ENCODE peak calls at places on chromosomes 4 and X, in five cellular contexts. L is MCF 10A, T is glutamatergic neuron, N is neural progenitor cell, K is IMR-90. A is an unnamed sample.

GRCh38 chrX:88940904-88941303 is 193.9 kb downstream of the CPXCR1 start:
- DNase-seq in L (no peak), T (no peak), N (peak; percentile 75), K (no peak), A (no peak)

GRCh38 chr4:101790521-101791188 is at the start of gene BANK1:
- DNase-seq in L (no peak), T (peak; percentile 81), N (peak; percentile 88), K (peak; percentile 2), A (peak; percentile 6)

GRCh38 chrX:13317366-13317765 is 2.5 kb downstream of the ATXN3L start:
- DNase-seq in L (no peak), T (no peak), N (no peak), K (no peak), A (no peak)

GRCh38 chrX:124507276-124507675 is 160.9 kb downstream of the SH2D1A start:
- DNase-seq in L (peak; percentile 19), T (no peak), N (no peak), K (no peak), A (no peak)

GRCh38 chrX:154374361-154375155 is at the start of gene FLNA:
- DNase-seq in L (no peak), T (peak; percentile 49), N (peak; percentile 73), K (no peak), A (no peak)

GRCh38 chrX:148893395-148893794 is 393.0 kb downstream of the AFF2 start:
- DNase-seq in L (no peak), T (no peak), N (no peak), K (no peak), A (no peak)

GRCh38 chr4:112702892-112703291 is 65.9 kb downstream of the LARP7 start:
- DNase-seq in L (no peak), T (no peak), N (no peak), K (no peak), A (no peak)

GRCh38 chr4:148112231-148112982 is 329.8 kb downstream of the NR3C2 start:
- DNase-seq in L (peak; percentile 23), T (no peak), N (no peak), K (peak; percentile 55), A (no peak)

GRCh38 chr4:2253160-2254084 is 8.5 kb downstream of the MXD4 start:
- DNase-seq in L (no peak), T (peak; percentile 14), N (no peak), K (no peak), A (peak; percentile 3)

GRCh38 chrX:135327299-135327698 is 18.0 kb downstream of the ETDC start:
- DNase-seq in L (peak; percentile 67), T (no peak), N (no peak), K (peak; percentile 94), A (no peak)

GRCh38 chr4:10460313-10461047 is 3.3 kb upstream of the ZNF518B start:
- DNase-seq in L (no peak), T (no peak), N (no peak), K (no peak), A (no peak)

GRCh38 chr4:57214654-57215411 is 104.6 kb upstream of the IGFBP7 start:
- DNase-seq in L (peak; percentile 45), T (no peak), N (no peak), K (no peak), A (no peak)

GRCh38 chr4:162770761-162771490 is 395.8 kb downstream of the NAF1 start:
- DNase-seq in L (no peak), T (no peak), N (no peak), K (no peak), A (no peak)

GRCh38 chr4:42142586-42142985 is 9.9 kb downstream of the BEND4 start:
- DNase-seq in L (no peak), T (no peak), N (no peak), K (peak; percentile 11), A (no peak)

GRCh38 chr4:176400816-176401461 is 81.2 kb downstream of the SPCS3 start:
- DNase-seq in L (peak; percentile 51), T (no peak), N (no peak), K (peak; percentile 78), A (no peak)

DNA sequence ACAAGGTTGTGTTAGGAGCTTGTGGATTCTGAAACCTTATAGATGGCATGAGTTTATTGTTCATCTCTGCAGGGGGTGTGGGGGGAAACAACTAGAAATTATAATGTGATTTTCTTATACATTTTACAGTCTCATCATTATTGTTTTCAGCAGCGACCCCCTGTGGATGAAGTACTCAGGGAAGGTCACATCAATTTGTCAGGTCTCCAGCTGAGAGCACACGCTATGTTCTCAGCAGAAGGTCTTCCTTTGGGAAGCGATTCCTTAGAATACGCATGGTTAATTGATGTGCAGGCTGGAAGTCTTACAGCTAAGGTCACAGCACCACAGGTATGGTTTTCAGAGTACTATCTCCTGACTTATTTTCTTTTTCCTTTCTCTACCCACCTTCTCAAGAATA is 72.2 kb downstream of the BLTP1 start:
- DNase-seq in L (peak; percentile 40), T (no peak), N (peak; percentile 19), K (peak; percentile 22), A (peak; percentile 5)
- TF ChIP-seq CTCF in L (peak; percentile 17), T (no peak), N (peak; percentile 6), K (peak; percentile 45), A (no peak)

DNA sequence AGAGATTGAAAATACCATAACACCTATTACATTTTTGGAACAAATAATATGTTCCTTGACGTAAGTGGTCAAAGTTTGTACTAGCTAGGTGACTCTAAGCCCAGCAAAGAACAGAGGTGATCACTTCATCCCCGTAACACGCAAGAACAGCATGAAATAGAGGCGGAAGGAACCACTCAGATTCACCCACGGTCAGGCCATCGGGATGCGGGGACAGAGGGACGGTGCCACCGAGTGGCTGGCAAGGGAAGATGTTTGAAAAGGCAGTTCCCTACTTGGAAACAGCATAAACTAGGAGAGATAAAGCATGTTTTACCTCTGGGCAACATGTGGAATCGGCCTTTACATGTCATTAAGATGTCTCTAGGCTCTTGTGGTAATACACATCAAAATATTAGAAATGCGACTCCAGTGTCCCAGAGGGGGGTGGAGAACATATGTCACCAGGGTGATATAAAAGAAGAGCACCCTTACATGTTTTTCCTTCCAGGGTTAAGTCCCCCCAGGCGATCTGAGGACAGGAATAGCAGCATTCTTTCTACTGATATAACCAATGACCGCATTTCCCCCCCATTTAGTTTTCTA is 84.0 kb downstream of the PHKA2 start:
- DNase-seq in L (no peak), T (peak; percentile 66), N (peak; percentile 44), K (no peak), A (no peak)
- TF ChIP-seq CTCF in L (no peak), T (no peak), N (peak; percentile 54), K (peak; percentile 29), A (peak; percentile 9)

GRCh38 chr4:168515222-168516011 is 18.6 kb downstream of the PALLD start:
- DNase-seq in L (peak; percentile 89), T (no peak), N (no peak), K (no peak), A (peak; percentile 34)

GRCh38 chr4:168509786-168510185 is 12.9 kb downstream of the PALLD start:
- DNase-seq in L (peak; percentile 69), T (no peak), N (no peak), K (peak; percentile 92), A (no peak)

GRCh38 chr4:168511780-168512467 is 15.1 kb downstream of the PALLD start:
- DNase-seq in L (no peak), T (no peak), N (no peak), K (no peak), A (no peak)

GRCh38 chr4:168516841-168517240 is 20.0 kb downstream of the PALLD start:
- DNase-seq in L (peak; percentile 45), T (no peak), N (no peak), K (no peak), A (no peak)

DNA sequence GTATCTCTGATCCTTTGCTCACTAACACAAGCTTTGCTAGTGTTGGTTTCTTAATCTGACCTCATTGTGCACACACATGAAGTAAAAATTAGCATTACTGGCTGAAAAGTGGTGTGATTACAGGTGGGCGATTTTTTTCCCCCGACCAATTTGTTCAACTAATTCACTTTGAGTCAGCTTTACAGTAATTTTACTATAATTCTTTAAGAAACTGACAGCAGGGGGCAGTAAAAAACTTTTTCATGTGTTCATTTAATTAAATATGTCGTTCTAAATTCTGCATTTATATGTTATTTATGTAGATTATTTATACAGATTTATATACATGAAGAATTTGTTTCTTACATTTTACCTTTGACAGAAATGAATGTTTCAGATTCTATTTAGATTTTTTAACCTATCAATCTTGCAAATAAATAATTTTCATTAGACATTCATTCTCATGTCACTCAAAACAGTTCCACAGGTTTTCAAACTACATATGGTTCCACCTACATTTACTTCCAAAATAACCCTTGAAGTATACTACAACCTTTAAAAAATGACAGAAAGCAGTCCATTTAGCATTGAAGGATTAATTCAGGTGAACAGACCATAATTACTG is 17.5 kb downstream of the PALLD start:
- DNase-seq in L (peak; percentile 69), T (no peak), N (peak; percentile 48), K (peak; percentile 50), A (no peak)
- TF ChIP-seq CTCF in L (peak; percentile 33), T (peak; percentile 45), N (peak; percentile 58), K (peak; percentile 54), A (peak; percentile 51)

DNA sequence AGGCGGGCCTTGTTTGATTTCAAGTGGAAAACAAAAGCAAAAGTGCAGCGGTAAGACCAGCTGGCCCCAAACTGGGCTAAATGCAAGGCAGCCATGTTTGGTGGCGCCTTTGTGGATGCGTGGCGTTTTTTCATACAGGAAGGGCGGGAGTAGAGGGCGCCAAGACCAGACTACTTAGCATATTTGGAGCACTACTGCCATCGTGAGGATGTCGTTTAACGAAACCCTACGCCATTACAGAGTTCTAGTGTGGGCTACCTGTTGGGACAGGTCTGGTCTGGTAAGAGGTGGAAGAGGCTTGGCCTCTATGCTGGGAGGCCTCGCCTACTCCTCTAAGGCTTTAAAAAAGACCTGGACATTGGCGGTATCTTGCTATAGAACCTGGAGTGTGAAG is 230.7 kb upstream of the STK26 start:
- DNase-seq in L (peak; percentile 95), T (no peak), N (no peak), K (peak; percentile 94), A (peak; percentile 20)
- TF ChIP-seq CTCF in L (peak; percentile 39), T (no peak), N (no peak), K (peak; percentile 65), A (no peak)

GRCh38 chr4:15971068-15971801 is 8.3 kb upstream of the FGFBP2 start:
- DNase-seq in L (no peak), T (no peak), N (no peak), K (no peak), A (no peak)

DNA sequence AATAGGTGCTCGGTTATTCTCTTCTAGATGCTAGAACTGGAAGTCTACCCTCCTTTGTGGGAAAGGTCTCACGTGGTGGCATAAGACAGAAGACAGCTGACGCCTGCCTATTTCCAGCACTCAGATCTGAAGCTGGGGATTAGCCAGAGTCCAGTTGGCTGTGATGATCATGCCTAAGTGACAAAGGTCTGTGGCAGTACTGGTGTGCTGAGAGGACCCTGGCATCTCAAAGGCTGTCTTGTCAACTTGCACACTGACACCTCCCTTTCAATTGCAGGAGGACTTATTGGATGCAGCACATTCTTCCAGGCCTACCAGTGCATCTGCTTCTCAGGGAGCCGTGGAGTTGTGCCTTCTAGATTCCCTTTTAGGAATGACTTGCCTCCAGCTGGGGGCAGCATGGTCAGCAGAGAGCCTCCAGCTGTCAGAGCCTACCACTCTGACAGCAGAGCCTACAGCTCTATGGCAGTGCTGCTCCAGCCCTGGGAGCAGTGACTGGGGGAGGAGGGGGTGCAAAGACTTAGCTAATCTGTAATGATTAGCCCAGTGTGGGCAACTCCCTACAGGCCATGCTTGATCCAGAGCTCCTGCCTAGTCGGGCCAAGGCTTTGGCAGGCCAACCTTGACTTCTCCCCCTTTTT is 13.6 kb upstream of the FGFBP2 start:
- DNase-seq in L (no peak), T (peak; percentile 30), N (peak; percentile 18), K (no peak), A (no peak)
- TF ChIP-seq CTCF in L (no peak), T (no peak), N (no peak), K (no peak), A (no peak)

A was measured in heart right ventricle.